ENCODE peak calls at places on chromosomes 13 and 19, in six cellular contexts. D, J, X, F, H and E are unnamed samples.

GRCh38 chr13:51761638-51762350 is 42.2 kb downstream of the DHRS12 start:
- DNase-seq in D (no peak), J (no peak), X (no peak), F (no peak), H (no peak), E (no peak)

GRCh38 chr13:51034906-51035305 is 76.2 kb downstream of the C13orf42 start:
- DNase-seq in D (no peak), J (peak; percentile 90), X (no peak), F (no peak), H (no peak), E (no peak)

GRCh38 chr13:113121183-113121927 is 1.2 kb upstream of the F10 start:
- DNase-seq in D (no peak), J (no peak), X (no peak), F (no peak), H (no peak), E (no peak)

GRCh38 chr19:4196587-4197148 is 14.2 kb downstream of the ANKRD24 start:
- DNase-seq in D (no peak), J (no peak), X (no peak), F (no peak), H (no peak), E (no peak)

GRCh38 chr19:47049307-47049700 is 880 bp upstream of the TMEM160 start:
- DNase-seq in D (peak; percentile 32), J (no peak), X (no peak), F (no peak), H (no peak), E (no peak)

GRCh38 chr13:81773263-81773662 is 1432.3 kb upstream of the SPRY2 start:
- DNase-seq in D (no peak), J (no peak), X (no peak), F (no peak), H (no peak), E (no peak)

GRCh38 chr19:40465025-40465780 is at the start of gene BLVRB:
- DNase-seq in D (peak; percentile 88), J (no peak), X (no peak), F (no peak), H (no peak), E (no peak)

GRCh38 chr13:109012115-109012514 is 382.7 kb downstream of the MYO16 start:
- DNase-seq in D (no peak), J (no peak), X (no peak), F (no peak), H (no peak), E (no peak)

GRCh38 chr19:32498641-32499200 is 82.3 kb upstream of the PDCD5 start:
- DNase-seq in D (no peak), J (no peak), X (no peak), F (no peak), H (no peak), E (no peak)

GRCh38 chr19:16382775-16383543 is 58.3 kb downstream of the KLF2 start:
- DNase-seq in D (peak; percentile 72), J (peak; percentile 54), X (peak; percentile 74), F (peak; percentile 89), H (no peak), E (no peak)

GRCh38 chr19:10636304-10636972 is 11.1 kb downstream of the SLC44A2 start:
- DNase-seq in D (no peak), J (no peak), X (no peak), F (no peak), H (peak; percentile 90), E (no peak)

GRCh38 chr13:100128373-100128772 is 39.5 kb downstream of the PCCA start:
- DNase-seq in D (no peak), J (peak; percentile 28), X (no peak), F (no peak), H (no peak), E (no peak)

GRCh38 chr19:10961763-10962536 is 1.1 kb downstream of the SMARCA4 start:
- DNase-seq in D (peak; percentile 14), J (no peak), X (no peak), F (no peak), H (no peak), E (no peak)

GRCh38 chr13:104171132-104171531 is 1104.9 kb upstream of the SLC10A2 start:
- DNase-seq in D (no peak), J (peak; percentile 44), X (no peak), F (no peak), H (no peak), E (no peak)

GRCh38 chr13:60431108-60431700 is 34.2 kb downstream of the TDRD3 start:
- DNase-seq in D (peak; percentile 55), J (peak; percentile 56), X (no peak), F (no peak), H (no peak), E (peak; percentile 70)